ENCODE peak calls at places on chromosomes 12 and 14, in seven cellular contexts. Y is NCI-H1092; Q is Panc1; M is fibroblast of lung; U is T1000; F is CD8-positive, alpha-beta memory T cell; J is breast epithelium. D is an unnamed sample.

GRCh38 chr12:89540586-89540985 is 14.7 kb upstream of the POC1B start:
- DNase-seq in U (no peak), J (no peak), M (no peak), F (no peak), Y (no peak), Q (no peak), D (no peak)

GRCh38 chr12:109615556-109616229 is 42.1 kb downstream of the MVK start:
- DNase-seq in F (no peak), U (no peak), Y (no peak), M (no peak), J (no peak), Q (no peak), D (no peak)

GRCh38 chr14:100122481-100123215 is 36.8 kb downstream of the DEGS2 start:
- DNase-seq in J (no peak), U (no peak), Q (no peak), F (no peak), M (peak), Y (no peak), D (no peak)

GRCh38 chr12:107235600-107235999 is 142.3 kb upstream of the CRY1 start:
- DNase-seq in U (no peak), Y (no peak), F (no peak), J (no peak), Q (no peak), M (no peak), D (no peak)

GRCh38 chr12:132853285-132854092 is 24.8 kb upstream of the GOLGA3 start:
- DNase-seq in J (no peak), U (no peak), Q (no peak), Y (no peak), M (no peak), F (no peak), D (no peak)

GRCh38 chr12:105425263-105426174 is 95.0 kb downstream of the C12orf75 start:
- DNase-seq in J (no peak), Q (no peak), Y (no peak), F (no peak), M (no peak), U (no peak), D (no peak)

GRCh38 chr12:102300824-102301461 is 103.3 kb upstream of the PMCH start:
- DNase-seq in Y (no peak), U (no peak), F (no peak), M (peak), Q (peak), J (no peak), D (no peak)

GRCh38 chr14:53325176-53325806 is 172.2 kb upstream of the DDHD1 start:
- DNase-seq in U (no peak), Q (no peak), J (no peak), F (no peak), Y (peak), M (peak), D (no peak)

GRCh38 chr12:20342111-20342510 is 26.2 kb upstream of the PDE3A start:
- DNase-seq in Y (no peak), J (no peak), M (no peak), F (no peak), Q (no peak), U (peak), D (no peak)

GRCh38 chr12:52389313-52390207 is 4.1 kb upstream of the KRT84 start:
- DNase-seq in U (no peak), J (no peak), M (no peak), Q (no peak), Y (no peak), F (no peak), D (no peak)

GRCh38 chr12:11712491-11712890 is 63.0 kb downstream of the ETV6 start:
- DNase-seq in Q (no peak), Y (no peak), M (no peak), F (no peak), U (no peak), J (no peak), D (no peak)

GRCh38 chr12:26791328-26791791 is 41.6 kb downstream of the ITPR2 start:
- DNase-seq in M (peak), Q (no peak), Y (no peak), F (no peak), J (no peak), U (no peak), D (no peak)

GRCh38 chr12:123591702-123592481 is 7.5 kb downstream of the TMED2 start:
- DNase-seq in M (peak), Y (no peak), U (no peak), J (no peak), F (no peak), Q (no peak), D (no peak)

GRCh38 chr14:57979376-57980048 is 113.6 kb upstream of the SLC35F4 start:
- DNase-seq in Y (no peak), U (no peak), Q (no peak), J (no peak), F (no peak), M (no peak), D (no peak)

GRCh38 chr12:89783321-89784060 is 74.9 kb upstream of the ATP2B1 start:
- DNase-seq in U (no peak), F (no peak), Y (no peak), M (peak), J (no peak), Q (no peak), D (no peak)

GRCh38 chr14:105710119-105711057 is 184.0 kb downstream of the TMEM121 start:
- DNase-seq in Y (no peak), U (no peak), M (no peak), F (no peak), Q (no peak), J (no peak), D (no peak)

GRCh38 chr14:63960926-63961567 is 108.2 kb downstream of the SYNE2 start:
- DNase-seq in F (no peak), Q (no peak), J (no peak), Y (no peak), U (no peak), M (peak), D (no peak)

GRCh38 chr12:109998241-109998903 is 858 bp upstream of the ANKRD13A start:
- DNase-seq in U (no peak), F (no peak), Y (no peak), Q (no peak), M (no peak), J (no peak), D (no peak)

GRCh38 chr14:58294201-58294600 is 4.2 kb upstream of the ARID4A start:
- DNase-seq in Y (no peak), M (no peak), F (no peak), U (no peak), Q (no peak), J (no peak), D (no peak)

GRCh38 chr14:93185333-93185688 is 194 bp downstream of the LYSET start:
- DNase-seq in Q (no peak), Y (no peak), M (no peak), U (no peak), F (no peak), J (no peak), D (no peak)

GRCh38 chr14:99545574-99545973 is 58.4 kb downstream of the CCDC85C start:
- DNase-seq in M (no peak), U (no peak), Y (no peak), J (no peak), F (no peak), Q (no peak), D (no peak)

GRCh38 chr12:75444444-75445136 is 36.0 kb upstream of the GLIPR1 start:
- DNase-seq in U (no peak), Q (no peak), F (no peak), Y (no peak), M (peak), J (no peak), D (no peak)